ENCODE peak calls at places on chromosome 18, in nine cellular contexts. V is choroid plexus epithelial cell, M is A549, K is HL-60, R is left lung, L is AG09309, H is colonic mucosa, T is fibroblast of pulmonary artery, X is epithelial cell of esophagus. B is an unnamed sample.

GRCh38 chr18:57943723-57944122 is 100.3 kb upstream of the NEDD4L start:
- DNase-seq in L (no peak), V (peak), M (no peak), R (no peak), X (peak), K (no peak), H (no peak), T (peak), B (peak)

GRCh38 chr18:55778731-55779460 is 190.9 kb upstream of the TCF4 start:
- DNase-seq in R (no peak), L (no peak), K (peak), V (no peak), H (no peak), X (peak), T (peak), M (no peak), B (no peak)

GRCh38 chr18:28409811-28410210 is 232.9 kb upstream of the CDH2 start:
- DNase-seq in R (no peak), V (no peak), T (no peak), X (no peak), K (no peak), M (no peak), L (no peak), H (no peak), B (no peak)

GRCh38 chr18:26089247-26090129 is 925 bp downstream of the SS18 start:
- DNase-seq in H (peak), V (peak), R (no peak), M (no peak), K (peak), X (peak), T (peak), L (no peak), B (peak)

GRCh38 chr18:12307251-12307736 is 747 bp upstream of the TUBB6 start:
- DNase-seq in R (peak), X (peak), L (peak), K (no peak), M (no peak), V (peak), H (peak), T (peak), B (peak)

GRCh38 chr18:37383036-37383788 is 182.4 kb downstream of the CELF4 start:
- DNase-seq in T (no peak), K (no peak), V (no peak), L (no peak), X (no peak), M (no peak), H (no peak), R (no peak), B (no peak)

GRCh38 chr18:35786359-35787042 is 186.0 kb upstream of the RMP24 start:
- DNase-seq in M (no peak), V (no peak), L (no peak), T (no peak), K (no peak), X (no peak), H (no peak), R (no peak), B (no peak)

GRCh38 chr18:3845176-3845575 is 395.2 kb downstream of the TGIF1 start:
- DNase-seq in K (no peak), V (no peak), M (no peak), T (no peak), R (no peak), H (no peak), X (no peak), L (no peak), B (no peak)

GRCh38 chr18:67583621-67584020 is 67.1 kb upstream of the DSEL start:
- DNase-seq in L (no peak), R (no peak), V (peak), H (no peak), T (peak), M (no peak), X (no peak), K (no peak), B (no peak)

GRCh38 chr18:8140841-8141501 is 468.3 kb upstream of the RAB12 start:
- DNase-seq in T (peak), R (no peak), L (peak), H (no peak), X (peak), M (no peak), K (no peak), V (peak), B (peak)

GRCh38 chr18:66993492-66993891 is 389.6 kb upstream of the CDH19 start:
- DNase-seq in L (no peak), M (no peak), R (no peak), X (peak), T (no peak), H (no peak), V (no peak), K (no peak), B (no peak)

GRCh38 chr18:47613929-47614328 is 316.5 kb downstream of the SMAD2 start:
- DNase-seq in L (no peak), M (no peak), R (no peak), K (no peak), T (no peak), X (no peak), H (no peak), V (no peak), B (no peak)

GRCh38 chr18:47756364-47757016 is 174.0 kb downstream of the SMAD2 start:
- DNase-seq in H (peak), V (peak), K (peak), M (peak), L (no peak), R (peak), X (peak), T (peak), B (peak)

GRCh38 chr18:46722051-46722450 is 34.8 kb downstream of the ST8SIA5 start:
- DNase-seq in M (no peak), L (no peak), T (no peak), H (no peak), K (no peak), V (no peak), R (no peak), X (no peak), B (no peak)

GRCh38 chr18:35736696-35737095 is 155.2 kb downstream of the GALNT1 start:
- DNase-seq in M (no peak), K (no peak), R (no peak), L (no peak), H (no peak), V (no peak), X (no peak), T (no peak), B (no peak)

GRCh38 chr18:8705280-8705940 is at the start of gene MTCL1:
- DNase-seq in X (peak), K (peak), H (no peak), V (peak), L (no peak), T (peak), M (peak), R (no peak), B (peak)

GRCh38 chr18:57297306-57297705 is 55.1 kb upstream of the ST8SIA3 start:
- DNase-seq in T (no peak), X (no peak), L (no peak), M (no peak), V (no peak), R (no peak), H (no peak), K (no peak), B (no peak)

GRCh38 chr18:56648307-56648706 is 2.9 kb upstream of the WDR7 start:
- DNase-seq in K (no peak), R (no peak), X (no peak), L (no peak), H (no peak), V (no peak), M (no peak), T (no peak), B (no peak)

GRCh38 chr18:24534737-24535136 is 74.3 kb downstream of the HRH4 start:
- DNase-seq in T (no peak), R (no peak), M (no peak), X (no peak), H (no peak), V (peak), K (no peak), L (no peak), B (no peak)

GRCh38 chr18:34956663-34957062 is 84.5 kb upstream of the MAPRE2 start:
- DNase-seq in K (no peak), H (no peak), X (no peak), M (no peak), T (peak), L (no peak), V (peak), R (no peak), B (peak)

GRCh38 chr18:21489119-21489750 is 111.3 kb downstream of the ESCO1 start:
- DNase-seq in T (peak), K (peak), L (no peak), M (peak), X (peak), H (peak), V (peak), R (no peak), B (peak)

GRCh38 chr18:70920840-70921374 is 632.1 kb downstream of the SOCS6 start:
- DNase-seq in R (no peak), X (no peak), L (no peak), M (no peak), V (no peak), H (no peak), T (no peak), K (no peak), B (no peak)

GRCh38 chr18:10301831-10302483 is 152.5 kb upstream of the APCDD1 start:
- DNase-seq in X (no peak), V (no peak), H (no peak), L (no peak), R (no peak), T (no peak), K (no peak), M (no peak), B (no peak)

GRCh38 chr18:39618265-39619003 is 2052.8 kb upstream of the CELF4 start:
- DNase-seq in K (no peak), T (no peak), R (no peak), L (no peak), X (no peak), V (no peak), M (no peak), H (no peak), B (no peak)

GRCh38 chr18:33560686-33561370 is 17.2 kb upstream of the ASXL3 start:
- DNase-seq in R (no peak), H (peak), T (peak), X (peak), V (peak), K (no peak), L (no peak), M (no peak), B (peak)

GRCh38 chr18:400466-400865 is 100.0 kb downstream of the COLEC12 start:
- DNase-seq in X (no peak), K (peak), T (peak), L (peak), V (peak), H (peak), R (no peak), M (no peak), B (peak)

GRCh38 chr18:78074400-78075020 is 824.9 kb downstream of the GALR1 start:
- DNase-seq in V (no peak), L (no peak), X (no peak), R (no peak), K (no peak), T (no peak), M (no peak), H (no peak), B (no peak)
- TF ChIP-seq CTCF in V (no peak), L (no peak), X (no peak), R (no peak), K (no peak), T (no peak), M (no peak), H (no peak), B (no peak)

DNA sequence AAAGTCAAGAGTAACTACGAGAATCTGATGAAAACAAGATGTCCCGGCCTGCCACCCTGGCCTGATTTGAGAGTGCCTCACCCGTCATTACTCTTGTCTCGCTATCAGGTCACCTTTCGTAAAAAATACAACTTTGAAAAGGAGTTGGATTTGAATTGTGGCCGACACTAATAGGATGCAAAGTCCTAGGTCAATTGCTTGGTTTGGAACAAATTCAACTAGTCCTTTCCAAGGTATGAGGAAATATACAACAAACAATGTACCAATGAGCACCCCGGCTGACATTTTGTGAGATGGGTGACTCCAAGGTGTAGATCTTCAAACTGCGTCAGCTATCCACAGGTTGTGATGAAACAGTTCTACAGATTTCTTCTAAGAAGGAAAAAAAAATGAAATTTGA is 77.8 kb downstream of the BCL2 start:
- DNase-seq in H (no peak), K (no peak), R (no peak), T (no peak), M (no peak), L (no peak), X (no peak), V (no peak), B (no peak)
- H3K4me3 ChIP-seq in H (no peak), K (no peak), R (no peak), T (no peak), M (no peak), L (no peak), X (no peak), V (no peak), B (no peak)

DNA sequence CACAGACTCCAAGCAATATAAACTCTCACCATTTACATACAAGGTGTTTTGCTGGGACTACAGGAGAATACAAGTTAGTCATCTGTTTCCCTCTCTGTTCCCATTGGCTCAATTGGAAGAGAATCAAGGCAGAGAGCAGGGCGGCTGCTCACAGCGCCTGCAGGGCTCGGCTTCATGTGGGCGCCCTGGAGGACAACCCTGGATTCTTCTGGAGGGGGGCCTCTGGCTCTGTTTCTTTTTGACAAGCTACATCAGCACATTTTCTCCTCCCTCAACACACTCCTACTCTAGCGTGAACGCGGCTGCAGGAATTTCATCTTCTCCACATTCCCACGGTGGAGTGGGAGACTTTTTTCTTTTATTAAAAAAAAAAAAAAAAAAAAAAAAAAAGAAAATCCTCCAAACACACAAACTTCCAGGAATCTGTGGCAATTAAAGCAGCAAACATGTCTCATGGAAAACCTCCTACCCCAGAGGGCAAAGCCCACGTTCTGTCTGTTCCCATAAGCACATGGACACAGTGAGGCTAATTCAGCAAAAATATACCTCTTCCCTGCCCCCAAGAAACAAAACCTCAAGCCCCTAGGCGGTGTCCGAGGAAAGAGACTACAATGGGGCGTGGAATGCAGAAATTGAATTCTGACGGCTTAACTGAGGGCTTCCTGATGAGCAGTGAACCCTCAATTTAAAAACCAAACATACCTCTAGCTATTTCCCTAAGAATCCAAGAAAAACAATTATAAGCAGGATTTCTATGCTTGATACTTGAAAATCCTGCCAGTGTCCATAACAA is 50.6 kb downstream of the PARD6G start:
- DNase-seq in T (peak), X (peak), R (no peak), V (peak), H (no peak), M (no peak), K (no peak), L (no peak), B (peak)
- TF ChIP-seq CTCF in T (no peak), X (no peak), R (no peak), V (peak), H (no peak), M (no peak), K (no peak), L (no peak), B (no peak)

GRCh38 chr18:31100598-31101147 is 1.5 kb downstream of the DSC2 start:
- DNase-seq in R (no peak), L (no peak), V (no peak), M (no peak), T (peak), X (peak), H (peak), K (no peak), B (no peak)

GRCh38 chr18:31099490-31100230 is 2.6 kb downstream of the DSC2 start:
- DNase-seq in L (no peak), X (no peak), R (no peak), H (peak), T (no peak), K (no peak), M (no peak), V (no peak), B (no peak)

GRCh38 chr18:31102941-31103340 is 720 bp upstream of the DSC2 start:
- DNase-seq in M (no peak), X (peak), K (no peak), R (no peak), L (no peak), V (no peak), T (no peak), H (no peak), B (no peak)

GRCh38 chr18:31102020-31102684 is at the start of gene DSC2:
- DNase-seq in X (peak), L (no peak), V (no peak), T (no peak), R (peak), K (no peak), H (peak), M (no peak), B (no peak)

GRCh38 chr18:31101148-31102019 is 837 bp downstream of the DSC2 start:
- DNase-seq in T (peak), X (peak), V (no peak), R (peak), H (peak), M (peak), L (no peak), K (peak), B (no peak)
- H3K4me3 ChIP-seq in T (peak), X (peak), V (peak), R (peak), H (peak), M (peak), L (no peak), K (peak), B (peak)

DNA sequence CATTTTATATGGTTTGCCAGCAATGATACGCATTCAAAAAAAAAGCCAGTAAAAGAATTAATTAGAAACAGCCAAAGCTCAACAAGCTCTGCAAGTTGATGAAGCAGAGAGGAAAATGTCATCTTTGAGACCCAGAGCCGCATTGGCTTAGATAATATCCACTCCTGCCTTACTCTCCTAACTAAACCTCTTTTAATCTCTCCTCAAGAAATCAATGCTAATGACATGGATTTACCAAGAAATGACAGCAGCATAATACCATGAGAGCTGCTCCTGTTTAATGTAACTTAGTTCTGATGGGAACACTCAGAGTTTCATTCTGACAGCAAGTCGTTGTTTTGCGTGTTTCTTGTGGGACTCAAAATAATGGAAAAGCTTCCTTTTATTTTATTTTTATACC is 1099.4 kb upstream of the PIK3C3 start:
- DNase-seq in V (no peak), H (no peak), X (no peak), R (no peak), T (no peak), K (no peak), L (no peak), M (no peak), B (no peak)
- TF ChIP-seq CTCF in V (no peak), H (no peak), X (no peak), R (no peak), T (no peak), K (no peak), L (no peak), M (no peak), B (no peak)

GRCh38 chr18:48942086-48942485 is 8.7 kb downstream of the SMAD7 start:
- DNase-seq in V (no peak), L (no peak), M (no peak), T (no peak), R (no peak), X (no peak), H (no peak), K (no peak), B (no peak)
- H3K4me3 ChIP-seq in V (no peak), L (peak), M (peak), T (peak), R (peak), X (no peak), H (no peak), K (no peak), B (no peak)

GRCh38 chr18:49008716-49009115 is 58.0 kb upstream of the SMAD7 start:
- DNase-seq in H (no peak), R (peak), V (no peak), X (no peak), K (no peak), T (no peak), M (no peak), L (no peak), B (no peak)

GRCh38 chr18:49008156-49008555 is 57.4 kb upstream of the SMAD7 start:
- DNase-seq in X (no peak), K (no peak), L (no peak), V (no peak), H (no peak), M (no peak), R (peak), T (no peak), B (no peak)

GRCh38 chr18:49014605-49015267 is 64.0 kb upstream of the SMAD7 start:
- DNase-seq in X (no peak), K (no peak), T (no peak), V (no peak), M (no peak), L (no peak), H (no peak), R (no peak), B (no peak)

GRCh38 chr18:49013961-49014604 is 63.3 kb upstream of the SMAD7 start:
- DNase-seq in L (no peak), M (no peak), H (peak), R (peak), T (no peak), V (no peak), X (no peak), K (no peak), B (no peak)

DNA sequence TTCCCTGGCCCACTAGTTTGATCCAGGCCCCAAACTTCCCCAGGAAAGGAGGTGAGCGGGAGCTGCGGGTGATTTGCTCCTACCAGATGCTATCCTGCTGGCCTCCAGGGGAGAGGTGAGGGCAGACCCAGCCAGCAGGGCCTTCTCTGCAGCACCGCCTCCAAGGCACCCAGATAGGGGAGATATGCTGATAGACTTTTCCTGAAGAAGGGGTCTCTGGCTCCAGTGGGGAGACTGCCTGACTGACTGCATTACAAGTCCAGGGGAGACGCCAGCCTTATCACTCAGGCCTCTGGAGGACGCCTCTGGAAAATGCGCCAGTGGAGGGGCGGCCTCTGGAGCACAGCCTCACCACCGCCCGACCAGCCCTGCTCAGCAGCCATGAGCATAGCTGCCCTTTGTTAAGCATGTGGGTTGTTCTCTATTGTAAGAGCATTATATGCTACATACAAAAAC is 60.6 kb upstream of the SMAD7 start:
- DNase-seq in M (no peak), R (peak), K (no peak), L (no peak), V (no peak), H (no peak), X (no peak), T (no peak), B (no peak)
- TF ChIP-seq CTCF in M (no peak), R (no peak), K (no peak), L (no peak), V (no peak), H (no peak), X (no peak), T (no peak), B (no peak)